ENCODE peak calls at places on chromosomes 11 and 22, in ten cellular contexts. V is adrenal gland, B is AG04450, Q is heart right ventricle, K is A549, A is psoas muscle, O is cardiac muscle cell, D is transverse colon, E is caudate nucleus, H is tibial artery. X is an unnamed sample.
A peak's percentile ranks its signal among the peaks of the same experiment; 100 is the strongest.

GRCh38 chr11:133384731-133385130 is 147.6 kb downstream of the OPCML start:
- DNase-seq in H (no peak), V (no peak), K (no peak), D (no peak), Q (no peak), A (no peak), O (no peak), E (no peak), B (no peak), X (no peak)

GRCh38 chr11:67415501-67416304 is at the start of gene CARNS1:
- DNase-seq in A (no peak), D (no peak), V (no peak), B (no peak), H (no peak), E (peak; percentile 47), K (no peak), O (no peak), Q (no peak), X (peak; percentile 80)

GRCh38 chr11:104918113-104918824 is 20.0 kb upstream of the CASP12 start:
- DNase-seq in Q (no peak), O (no peak), E (no peak), A (no peak), H (no peak), V (no peak), K (no peak), B (peak; percentile 61), D (no peak), X (no peak)

GRCh38 chr11:13644997-13645667 is 23.3 kb upstream of the FAR1 start:
- DNase-seq in V (no peak), O (no peak), K (no peak), A (no peak), H (no peak), Q (no peak), D (no peak), E (no peak), B (no peak), X (no peak)

GRCh38 chr11:59573216-59573615 is 42.4 kb downstream of the OSBP start:
- DNase-seq in D (no peak), O (no peak), A (no peak), V (no peak), E (no peak), Q (no peak), K (no peak), B (peak; percentile 75), H (no peak), X (no peak)

GRCh38 chr22:35631597-35631996 is 14.5 kb upstream of the MB start:
- DNase-seq in V (peak; percentile 73), O (peak; percentile 60), B (no peak), A (peak; percentile 53), Q (no peak), K (peak; percentile 40), D (peak; percentile 73), H (no peak), E (no peak), X (no peak)

GRCh38 chr22:19128009-19128401 is 3.1 kb upstream of the TSSK2 start:
- DNase-seq in O (no peak), Q (peak; percentile 1), H (no peak), V (no peak), D (no peak), B (no peak), E (no peak), K (no peak), A (no peak), X (no peak)

GRCh38 chr11:123193742-123194141 is 1.3 kb downstream of the CLMP start:
- DNase-seq in B (no peak), K (no peak), Q (no peak), O (no peak), V (no peak), H (no peak), A (no peak), D (no peak), E (no peak), X (no peak)

GRCh38 chr11:47661245-47661644 is 18.9 kb upstream of the MTCH2 start:
- DNase-seq in D (no peak), V (no peak), H (no peak), K (no peak), A (no peak), O (no peak), Q (no peak), E (no peak), B (no peak), X (no peak)

GRCh38 chr11:115642660-115643059 is 138.4 kb upstream of the CADM1 start:
- DNase-seq in E (no peak), K (no peak), O (no peak), Q (no peak), V (no peak), D (no peak), A (no peak), H (no peak), B (no peak), X (no peak)

GRCh38 chr11:102596578-102596977 is 28.6 kb downstream of the MMP20 start:
- DNase-seq in D (no peak), Q (no peak), H (no peak), A (no peak), K (no peak), O (no peak), E (no peak), B (no peak), V (no peak), X (no peak)

GRCh38 chr11:11467278-11467677 is 114.2 kb upstream of the CSNK2A3 start:
- DNase-seq in A (no peak), H (no peak), V (no peak), K (no peak), E (no peak), B (no peak), O (no peak), Q (no peak), D (peak; percentile 50), X (no peak)

GRCh38 chr22:20013382-20013871 is 3.2 kb downstream of the ARVCF start:
- DNase-seq in Q (peak; percentile 76), V (no peak), H (no peak), B (no peak), D (peak; percentile 38), O (peak; percentile 85), A (peak; percentile 88), K (no peak), E (no peak), X (peak; percentile 57)

GRCh38 chr11:32891657-32892354 is 805 bp upstream of the QSER1 start:
- DNase-seq in H (no peak), E (no peak), K (peak; percentile 9), D (no peak), B (no peak), A (no peak), V (no peak), O (no peak), Q (no peak), X (no peak)

GRCh38 chr11:42778193-42778592 is 533.6 kb upstream of the API5 start:
- DNase-seq in H (no peak), V (no peak), Q (no peak), A (no peak), K (no peak), B (no peak), O (no peak), E (no peak), D (no peak), X (no peak)

DNA sequence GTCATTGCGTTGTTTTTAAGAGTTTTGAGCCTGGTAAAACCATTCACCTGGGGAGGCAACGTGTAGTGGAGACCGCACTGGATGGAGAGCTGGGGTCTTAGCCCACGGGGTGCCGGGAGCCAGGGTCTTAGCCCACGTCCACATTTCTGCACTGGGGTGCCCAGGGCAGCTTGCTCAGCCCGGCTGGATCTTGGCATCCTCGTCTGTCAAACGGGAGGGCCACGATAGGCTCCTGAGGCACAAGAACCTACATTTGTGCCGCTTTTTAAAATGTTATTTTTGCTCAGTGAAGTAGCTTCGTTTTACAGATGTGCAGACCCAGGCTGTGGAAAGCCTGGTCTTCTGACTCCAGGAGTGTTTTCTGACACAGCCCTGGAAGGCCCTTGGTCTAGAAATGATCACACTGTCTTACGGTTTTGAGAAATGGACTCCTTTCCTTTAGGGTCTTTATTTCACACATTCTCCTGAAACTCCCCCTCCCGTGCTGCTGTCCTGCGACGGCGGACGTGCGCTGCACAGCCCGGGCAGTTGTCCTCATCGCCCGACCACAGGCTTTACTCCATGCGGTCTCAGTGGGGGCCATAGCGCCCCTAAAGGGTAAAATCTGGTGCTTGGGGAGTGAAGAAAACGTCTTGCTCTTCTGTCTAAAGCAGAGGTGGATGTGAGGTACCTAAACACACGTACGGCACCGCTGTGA is 22.2 kb downstream of the MPPED1 start:
- DNase-seq in K (no peak), A (peak; percentile 27), Q (no peak), H (no peak), E (no peak), B (no peak), V (no peak), D (no peak), O (no peak), X (no peak)
- H3K27ac ChIP-seq in K (no peak overlapping the region), A (no peak overlapping the region), Q (no peak overlapping the region), H (no peak overlapping the region), E (no peak overlapping the region), B (no peak overlapping the region), V (no peak overlapping the region), D (no peak overlapping the region), O (no peak overlapping the region), X (no peak overlapping the region)

GRCh38 chr11:117249571-117249970 is 17.1 kb downstream of the RNF214 start:
- DNase-seq in H (no peak), Q (no peak), B (no peak), E (no peak), A (no peak), V (no peak), O (no peak), K (no peak), D (no peak), X (no peak)
- H3K27ac ChIP-seq in H (no peak overlapping the region), Q (no peak overlapping the region), B (no peak overlapping the region), E (no peak overlapping the region), A (no peak overlapping the region), V (no peak overlapping the region), O (no peak overlapping the region), K (no peak overlapping the region), D (no peak overlapping the region), X (no peak overlapping the region)

DNA sequence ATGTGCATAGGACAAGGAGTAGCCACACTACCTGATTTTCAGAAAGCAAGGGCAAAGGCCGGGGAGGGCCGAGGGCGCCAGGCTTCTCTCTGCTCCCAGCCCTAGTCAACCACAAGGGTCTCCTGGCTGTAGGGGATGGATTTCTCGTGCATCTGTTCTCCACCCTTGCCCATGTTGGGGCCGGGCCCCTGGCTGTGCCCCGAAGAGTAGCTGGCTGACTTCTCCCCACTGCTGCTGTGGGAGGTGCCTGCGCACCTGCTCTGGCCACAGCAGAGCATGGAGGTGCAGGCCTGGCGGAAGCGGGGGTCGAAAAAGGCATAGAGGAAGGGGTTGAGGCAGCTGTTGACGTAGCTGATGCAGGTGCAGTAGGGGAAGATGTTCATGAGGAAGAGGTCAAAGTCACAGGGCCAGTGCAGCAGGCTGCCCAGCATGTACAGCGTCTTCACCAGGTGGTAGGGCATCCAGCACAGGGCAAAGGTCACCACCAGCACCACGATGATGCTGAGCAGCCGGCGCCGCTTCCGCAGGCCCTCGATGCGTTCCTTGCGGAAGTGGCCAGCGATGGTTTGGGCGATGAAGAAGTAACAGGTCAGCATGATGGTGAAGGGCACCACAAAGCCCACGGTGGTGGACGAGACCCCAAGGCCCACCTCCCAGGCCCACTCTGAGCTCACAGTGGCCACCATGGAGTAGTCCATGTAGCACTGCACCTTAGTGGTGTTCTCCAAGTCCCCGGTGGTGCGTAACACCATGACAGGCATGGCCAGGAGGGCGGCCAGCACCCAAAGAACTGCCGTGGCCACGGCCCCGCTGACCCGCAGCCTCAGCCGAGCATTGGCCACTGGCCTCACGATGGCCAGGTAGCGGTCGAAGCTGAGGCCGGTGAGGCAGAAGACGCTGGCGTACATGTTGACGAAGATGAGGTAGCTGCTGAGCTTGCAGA is 1.0 kb downstream of the APLNR start:
- DNase-seq in E (no peak), K (no peak), V (no peak), H (no peak), Q (no peak), O (no peak), B (no peak), A (no peak), D (no peak), X (no peak)
- H3K27ac ChIP-seq in E (no peak overlapping the region), K (no peak overlapping the region), V (no peak overlapping the region), H (no peak overlapping the region), Q (peak overlapping the region; percentile 89), O (peak overlapping the region; percentile 35), B (no peak overlapping the region), A (peak overlapping the region; percentile 30), D (no peak overlapping the region), X (peak overlapping the region; percentile 3)

GRCh38 chr22:42686756-42687491 is 33.7 kb downstream of the A4GALT start:
- DNase-seq in Q (no peak), B (no peak), A (no peak), D (no peak), O (no peak), K (no peak), H (no peak), E (no peak), V (no peak), X (no peak)
- H3K27ac ChIP-seq in Q (peak overlapping the region; percentile 92), B (no peak overlapping the region), A (peak overlapping the region; percentile 90), D (peak overlapping the region; percentile 78), O (peak overlapping the region; percentile 79), K (peak overlapping the region; percentile 71), H (peak overlapping the region; percentile 89), E (no peak overlapping the region), V (no peak overlapping the region), X (no peak overlapping the region)